ENCODE peak calls at places on chromosomes 1 and 21, in nine cellular contexts. J, A, R, O, K, D, C, X and Y are unnamed samples.

GRCh38 chr1:4156241-4156640 is 256.2 kb upstream of the C1orf174 start:
- DNase-seq in J (no peak), A (no peak), R (no peak), O (no peak), K (no peak), D (no peak), C (no peak), X (no peak), Y (no peak)

GRCh38 chr1:38026592-38027200 is 14.2 kb downstream of the UTP11 start:
- DNase-seq in J (peak; percentile 72), A (no peak), R (no peak), O (peak; percentile 72), K (no peak), D (peak; percentile 73), C (peak; percentile 88), X (peak; percentile 72), Y (peak; percentile 66)

GRCh38 chr1:169550294-169550693 is 36.0 kb downstream of the F5 start:
- DNase-seq in J (peak; percentile 53), A (no peak), R (no peak), O (peak; percentile 77), K (no peak), D (peak; percentile 24), C (no peak), X (peak; percentile 62), Y (peak; percentile 69)

GRCh38 chr1:21262282-21263051 is 27.8 kb downstream of the ECE1 start:
- DNase-seq in J (peak; percentile 44), A (no peak), R (peak; percentile 86), O (peak; percentile 94), K (peak; percentile 35), D (no peak), C (no peak), X (no peak), Y (peak; percentile 95)

GRCh38 chr1:158146165-158146564 is 34.5 kb upstream of the CD1D start:
- DNase-seq in J (no peak), A (no peak), R (no peak), O (peak; percentile 90), K (no peak), D (peak; percentile 91), C (no peak), X (no peak), Y (peak; percentile 63)

GRCh38 chr1:32876341-32877210 is 5.9 kb upstream of the FNDC5 start:
- DNase-seq in J (peak; percentile 61), A (peak; percentile 25), R (peak; percentile 53), O (peak; percentile 49), K (peak; percentile 68), D (no peak), C (peak; percentile 85), X (peak; percentile 61), Y (peak; percentile 46)

GRCh38 chr1:56148466-56149193 is 430.7 kb downstream of the PLPP3 start:
- DNase-seq in J (no peak), A (no peak), R (no peak), O (peak; percentile 25), K (no peak), D (no peak), C (no peak), X (no peak), Y (no peak)

GRCh38 chr1:37476460-37477197 is 2.2 kb downstream of the ZC3H12A start:
- DNase-seq in J (no peak), A (no peak), R (peak; percentile 56), O (peak; percentile 88), K (peak; percentile 90), D (peak; percentile 92), C (peak; percentile 77), X (no peak), Y (peak; percentile 90)

GRCh38 chr1:218930879-218931278 is 242.8 kb upstream of the LYPLAL1 start:
- DNase-seq in J (no peak), A (no peak), R (no peak), O (peak; percentile 99), K (no peak), D (peak; percentile 2), C (no peak), X (no peak), Y (peak; percentile 94)

GRCh38 chr1:211609120-211610024 is 30.4 kb upstream of the SLC30A1 start:
- DNase-seq in J (no peak), A (no peak), R (no peak), O (peak; percentile 28), K (peak; percentile 42), D (no peak), C (no peak), X (no peak), Y (peak; percentile 42)

GRCh38 chr1:15393475-15394260 is 16.0 kb upstream of the EFHD2 start:
- DNase-seq in J (no peak), A (no peak), R (no peak), O (no peak), K (no peak), D (no peak), C (no peak), X (no peak), Y (no peak)

GRCh38 chr1:116910379-116911165 is 856 bp downstream of the PTGFRN start:
- DNase-seq in J (peak; percentile 62), A (peak; percentile 41), R (peak; percentile 55), O (peak; percentile 34), K (peak; percentile 67), D (peak; percentile 52), C (peak; percentile 85), X (peak; percentile 26), Y (no peak)

GRCh38 chr21:16519012-16519411 is 789.2 kb downstream of the USP25 start:
- DNase-seq in J (no peak), A (no peak), R (no peak), O (no peak), K (no peak), D (no peak), C (no peak), X (no peak), Y (no peak)

GRCh38 chr1:115112496-115113375 is 23.4 kb upstream of the TSPAN2 start:
- DNase-seq in J (peak; percentile 53), A (peak; percentile 67), R (no peak), O (peak; percentile 25), K (peak; percentile 39), D (no peak), C (peak; percentile 68), X (peak; percentile 26), Y (peak; percentile 30)
- TF ChIP-seq CTCF in J (peak; percentile 96), A (peak; percentile 99), R (peak; percentile 96), O (peak; percentile 94), K (peak; percentile 92), D (peak; percentile 94), C (peak; percentile 95), X (peak; percentile 88), Y (peak; percentile 90)

DNA sequence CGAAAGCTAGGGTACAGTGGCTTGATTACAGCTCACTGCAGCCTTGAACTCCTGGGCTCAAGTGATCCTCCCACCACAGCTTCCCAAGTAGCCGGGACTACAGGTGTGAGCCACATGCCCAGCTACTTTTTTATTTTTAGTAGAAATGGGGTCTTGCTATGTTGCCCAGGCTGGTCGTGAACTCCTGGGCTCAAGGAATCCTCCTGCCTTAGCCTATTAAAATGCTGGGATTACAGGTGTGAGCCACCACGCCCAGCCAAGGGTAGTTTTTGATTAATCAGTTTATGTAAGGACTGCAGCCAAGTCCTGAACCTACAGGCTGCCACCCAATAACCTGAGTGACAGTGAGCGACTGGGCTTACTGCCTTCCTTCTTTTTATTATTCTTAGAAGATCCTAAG is 88.3 kb downstream of the PIK3R3 start:
- DNase-seq in J (no peak), A (no peak), R (no peak), O (no peak), K (no peak), D (no peak), C (no peak), X (no peak), Y (no peak)
- H3K4me3 ChIP-seq in J (no peak overlapping the region), A (no peak overlapping the region), R (no peak overlapping the region), O (no peak overlapping the region), K (no peak overlapping the region), D (no peak overlapping the region), C (no peak overlapping the region), X (no peak overlapping the region), Y (no peak overlapping the region)

DNA sequence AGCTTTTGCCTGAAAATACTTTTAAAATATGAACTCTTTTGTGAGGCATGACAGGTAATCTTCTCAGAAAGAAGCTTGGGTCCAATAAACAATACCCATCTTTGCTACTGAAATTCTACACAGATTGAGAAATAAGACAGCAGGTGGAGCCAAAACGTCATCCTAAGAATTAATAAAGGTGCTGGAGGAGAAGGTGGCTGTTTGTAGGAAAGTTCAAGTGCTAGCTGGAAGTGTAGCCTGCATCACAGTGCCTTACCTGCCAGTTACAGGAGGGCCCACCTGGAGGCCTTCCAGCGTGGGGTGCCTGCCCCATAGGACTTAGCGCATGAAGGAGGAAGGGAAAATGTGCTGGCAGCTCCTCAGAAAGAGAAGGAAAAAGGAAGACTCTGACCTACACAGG is 93.7 kb downstream of the TTC3 start:
- DNase-seq in J (peak; percentile 12), A (no peak), R (no peak), O (peak; percentile 28), K (no peak), D (peak; percentile 21), C (no peak), X (peak; percentile 50), Y (peak; percentile 26)
- TF ChIP-seq CTCF in J (no peak), A (no peak), R (peak; percentile 45), O (no peak), K (no peak), D (peak; percentile 15), C (peak; percentile 8), X (no peak), Y (no peak)

GRCh38 chr21:28769683-28770082 is 223.0 kb downstream of the LTN1 start:
- DNase-seq in J (no peak), A (no peak), R (no peak), O (peak; percentile 29), K (no peak), D (no peak), C (no peak), X (no peak), Y (peak; percentile 44)

GRCh38 chr21:28770867-28771661 is 221.6 kb downstream of the LTN1 start:
- DNase-seq in J (no peak), A (no peak), R (no peak), O (peak; percentile 40), K (no peak), D (no peak), C (no peak), X (no peak), Y (peak; percentile 16)

GRCh38 chr21:28775071-28775470 is 217.6 kb downstream of the LTN1 start:
- DNase-seq in J (no peak), A (no peak), R (no peak), O (no peak), K (no peak), D (no peak), C (no peak), X (no peak), Y (no peak)

GRCh38 chr21:28773036-28773435 is 219.6 kb downstream of the LTN1 start:
- DNase-seq in J (no peak), A (no peak), R (no peak), O (no peak), K (no peak), D (no peak), C (no peak), X (no peak), Y (no peak)

GRCh38 chr21:28771790-28772501 is 220.7 kb downstream of the LTN1 start:
- DNase-seq in J (no peak), A (no peak), R (no peak), O (peak; percentile 64), K (no peak), D (peak; percentile 10), C (no peak), X (no peak), Y (peak; percentile 87)
- H3K4me3 ChIP-seq in J (no peak overlapping the region), A (no peak overlapping the region), R (no peak overlapping the region), O (no peak overlapping the region), K (no peak overlapping the region), D (no peak overlapping the region), C (no peak overlapping the region), X (no peak overlapping the region), Y (no peak overlapping the region)

GRCh38 chr1:241834733-241835377 is 13.1 kb upstream of the EXO1 start:
- DNase-seq in J (peak; percentile 39), A (no peak), R (no peak), O (peak; percentile 62), K (no peak), D (no peak), C (no peak), X (no peak), Y (peak; percentile 72)
- TF ChIP-seq CTCF in J (peak; percentile 69), A (peak; percentile 45), R (peak; percentile 55), O (peak; percentile 78), K (peak; percentile 43), D (peak; percentile 76), C (peak; percentile 53), X (peak; percentile 37), Y (peak; percentile 75)